ENCODE peak calls at places on chromosomes 11 and 22, in ten cellular contexts. Q is CD8-positive, alpha-beta memory T cell; V is uterus; E is NCI-H1105; J is HS-5; I is T-cell; O is stimulated activated CD8-positive, alpha-beta memory T cell treated with anti-CD3 and anti-CD28 coated beads, Interleukin-2, amount 100 ng/mL, for 1 hour; Z is hypothalamus; B is T-helper 17 cell; F is WTC11. T is an unnamed sample.

GRCh38 chr11:19345519-19345847 is 104.7 kb upstream of the E2F8 start:
- DNase-seq in Q (no peak), V (no peak), E (peak), J (no peak), I (no peak), O (no peak), Z (peak), B (no peak), F (peak), T (no peak)

GRCh38 chr22:49962012-49962750 is 1.6 kb downstream of the PIM3 start:
- DNase-seq in Q (peak), V (peak), E (peak), J (peak), I (peak), O (peak), Z (peak), B (peak), F (peak), T (peak)

GRCh38 chr11:91097069-91097468 is 874.2 kb upstream of the CHORDC1 start:
- DNase-seq in Q (no peak), V (no peak), E (no peak), J (no peak), I (no peak), O (no peak), Z (no peak), B (no peak), F (no peak), T (no peak)

GRCh38 chr22:48881326-48881980 is 946.2 kb downstream of the BRD1 start:
- DNase-seq in Q (no peak), V (no peak), E (no peak), J (no peak), I (no peak), O (no peak), Z (no peak), B (no peak), F (no peak), T (no peak)

GRCh38 chr11:111871693-111872161 is 346 bp upstream of the ALG9 start:
- DNase-seq in Q (no peak), V (no peak), E (no peak), J (peak), I (no peak), O (no peak), Z (no peak), B (no peak), F (no peak), T (no peak)

GRCh38 chr11:473975-474785 is 24.1 kb downstream of the PTDSS2 start:
- DNase-seq in Q (no peak), V (no peak), E (no peak), J (no peak), I (no peak), O (no peak), Z (no peak), B (no peak), F (no peak), T (no peak)

GRCh38 chr22:40243891-40244290 is 66.2 kb downstream of the TNRC6B start:
- DNase-seq in Q (peak), V (no peak), E (no peak), J (no peak), I (no peak), O (no peak), Z (no peak), B (no peak), F (no peak), T (no peak)

GRCh38 chr11:47162426-47162825 is 14.3 kb downstream of the ARFGAP2 start:
- DNase-seq in Q (no peak), V (no peak), E (no peak), J (no peak), I (no peak), O (no peak), Z (no peak), B (no peak), F (no peak), T (no peak)

GRCh38 chr22:19035474-19036228 is 86.6 kb downstream of the DGCR2 start:
- DNase-seq in Q (no peak), V (no peak), E (peak), J (no peak), I (no peak), O (no peak), Z (no peak), B (no peak), F (peak), T (no peak)

GRCh38 chr11:71307811-71308645 is 55.7 kb upstream of the SHANK2 start:
- DNase-seq in Q (no peak), V (no peak), E (no peak), J (no peak), I (no peak), O (no peak), Z (no peak), B (no peak), F (no peak), T (no peak)

GRCh38 chr11:3127706-3128355 is 37.3 kb downstream of the OSBPL5 start:
- DNase-seq in Q (no peak), V (peak), E (no peak), J (no peak), I (no peak), O (no peak), Z (no peak), B (peak), F (no peak), T (no peak)

GRCh38 chr11:78379039-78379670 is 38.5 kb downstream of the GAB2 start:
- DNase-seq in Q (no peak), V (no peak), E (no peak), J (no peak), I (no peak), O (no peak), Z (no peak), B (no peak), F (no peak), T (no peak)

T was measured in MG63.